ENCODE peak calls at places on chromosomes 3 and 15, in ten cellular contexts. B, T, R, S, C, P, N, I, U and G are unnamed samples.

GRCh38 chr3:187802928-187803259 is 57.6 kb upstream of the BCL6 start:
- DNase-seq in B (no peak), T (peak), R (no peak), S (no peak), C (no peak), P (no peak), N (no peak), I (no peak), U (no peak), G (no peak)

GRCh38 chr3:103684956-103685355 is 1250.1 kb downstream of the ZPLD1 start:
- DNase-seq in B (no peak), T (no peak), R (no peak), S (no peak), C (no peak), P (no peak), N (no peak), I (no peak), U (no peak), G (no peak)

GRCh38 chr3:149618151-149619123 is 39.4 kb downstream of the WWTR1 start:
- DNase-seq in B (no peak), T (no peak), R (no peak), S (peak), C (no peak), P (peak), N (peak), I (no peak), U (no peak), G (no peak)

GRCh38 chr15:81046290-81046689 is 45.6 kb downstream of the TLNRD1 start:
- DNase-seq in B (no peak), T (no peak), R (no peak), S (no peak), C (no peak), P (no peak), N (no peak), I (no peak), U (no peak), G (no peak)

GRCh38 chr15:29024681-29025080 is 138.9 kb downstream of the APBA2 start:
- DNase-seq in B (no peak), T (no peak), R (no peak), S (no peak), C (no peak), P (no peak), N (no peak), I (no peak), U (no peak), G (no peak)

GRCh38 chr15:63573533-63573932 is 23.7 kb upstream of the FBXL22 start:
- DNase-seq in B (no peak), T (no peak), R (no peak), S (no peak), C (no peak), P (no peak), N (no peak), I (peak), U (no peak), G (no peak)

GRCh38 chr3:177279118-177279815 is 82.0 kb upstream of the TBL1XR1 start:
- DNase-seq in B (no peak), T (no peak), R (no peak), S (no peak), C (no peak), P (no peak), N (no peak), I (no peak), U (no peak), G (peak)

GRCh38 chr3:50972029-50972428 is 297.3 kb downstream of the DOCK3 start:
- DNase-seq in B (no peak), T (no peak), R (no peak), S (no peak), C (no peak), P (no peak), N (no peak), I (no peak), U (no peak), G (no peak)

GRCh38 chr3:15982667-15983145 is 184.9 kb upstream of the ANKRD28 start:
- DNase-seq in B (no peak), T (no peak), R (peak), S (peak), C (no peak), P (no peak), N (no peak), I (peak), U (no peak), G (peak)

GRCh38 chr3:177607596-177607995 is 410.3 kb upstream of the TBL1XR1 start:
- DNase-seq in B (no peak), T (no peak), R (no peak), S (no peak), C (no peak), P (no peak), N (no peak), I (peak), U (no peak), G (no peak)

GRCh38 chr3:194375473-194375872 is 5.9 kb upstream of the LRRC15 start:
- DNase-seq in B (no peak), T (no peak), R (no peak), S (no peak), C (peak), P (no peak), N (no peak), I (no peak), U (no peak), G (no peak)

GRCh38 chr3:46948830-46949671 is 27.5 kb downstream of the CCDC12 start:
- DNase-seq in B (peak), T (peak), R (no peak), S (no peak), C (no peak), P (peak), N (peak), I (no peak), U (no peak), G (no peak)

GRCh38 chr3:69985266-69985665 is 14.3 kb upstream of the SAMMSON start:
- DNase-seq in B (no peak), T (no peak), R (no peak), S (no peak), C (no peak), P (no peak), N (no peak), I (no peak), U (no peak), G (no peak)

GRCh38 chr3:10550705-10551104 is 45.3 kb upstream of the ATP2B2 start:
- DNase-seq in B (no peak), T (no peak), R (no peak), S (no peak), C (no peak), P (peak), N (no peak), I (no peak), U (no peak), G (no peak)

GRCh38 chr3:129226374-129226773 is 23.0 kb upstream of the COPG1 start:
- DNase-seq in B (peak), T (no peak), R (peak), S (peak), C (no peak), P (peak), N (peak), I (peak), U (peak), G (no peak)

GRCh38 chr3:118817748-118818165 is 216.9 kb downstream of the IGSF11 start:
- DNase-seq in B (peak), T (peak), R (peak), S (peak), C (peak), P (no peak), N (peak), I (peak), U (no peak), G (no peak)

GRCh38 chr15:29731865-29732264 is 90.4 kb downstream of the TJP1 start:
- DNase-seq in B (no peak), T (no peak), R (no peak), S (peak), C (no peak), P (no peak), N (no peak), I (peak), U (no peak), G (no peak)

GRCh38 chr15:50166216-50166615 is 15.8 kb upstream of the SLC27A2 start:
- DNase-seq in B (peak), T (no peak), R (peak), S (peak), C (no peak), P (no peak), N (no peak), I (peak), U (no peak), G (no peak)

GRCh38 chr3:117045143-117045542 is 335.6 kb downstream of the TUSC7 start:
- DNase-seq in B (no peak), T (no peak), R (no peak), S (no peak), C (no peak), P (no peak), N (no peak), I (peak), U (no peak), G (no peak)

GRCh38 chr15:52523192-52523591 is 5.5 kb downstream of the MYO5A start:
- DNase-seq in B (no peak), T (no peak), R (peak), S (peak), C (no peak), P (no peak), N (no peak), I (peak), U (no peak), G (peak)

GRCh38 chr3:14403636-14404395 is 1.4 kb downstream of the SLC6A6 start:
- DNase-seq in B (no peak), T (no peak), R (no peak), S (no peak), C (no peak), P (peak), N (peak), I (no peak), U (no peak), G (no peak)

GRCh38 chr15:57018151-57018550 is 99.7 kb downstream of the TCF12 start:
- DNase-seq in B (no peak), T (no peak), R (peak), S (peak), C (no peak), P (no peak), N (no peak), I (no peak), U (no peak), G (no peak)

GRCh38 chr3:26281284-26281977 is 341.1 kb upstream of the LRRC3B start:
- DNase-seq in B (no peak), T (no peak), R (no peak), S (no peak), C (no peak), P (no peak), N (no peak), I (no peak), U (no peak), G (no peak)

GRCh38 chr3:193960485-193961172 is 175.3 kb upstream of the HES1 start:
- DNase-seq in B (no peak), T (no peak), R (no peak), S (no peak), C (no peak), P (no peak), N (no peak), I (no peak), U (no peak), G (no peak)

GRCh38 chr3:170352936-170353335 is 4.6 kb upstream of the SKIL start:
- DNase-seq in B (no peak), T (peak), R (no peak), S (no peak), C (no peak), P (no peak), N (no peak), I (no peak), U (no peak), G (no peak)

GRCh38 chr3:113111308-113111707 is 100.0 kb upstream of the BOC start:
- DNase-seq in B (no peak), T (no peak), R (peak), S (no peak), C (no peak), P (no peak), N (no peak), I (peak), U (no peak), G (no peak)

GRCh38 chr3:42707620-42708355 is 5.2 kb upstream of the HHATL start:
- DNase-seq in B (no peak), T (no peak), R (no peak), S (no peak), C (no peak), P (no peak), N (peak), I (no peak), U (peak), G (no peak)

DNA sequence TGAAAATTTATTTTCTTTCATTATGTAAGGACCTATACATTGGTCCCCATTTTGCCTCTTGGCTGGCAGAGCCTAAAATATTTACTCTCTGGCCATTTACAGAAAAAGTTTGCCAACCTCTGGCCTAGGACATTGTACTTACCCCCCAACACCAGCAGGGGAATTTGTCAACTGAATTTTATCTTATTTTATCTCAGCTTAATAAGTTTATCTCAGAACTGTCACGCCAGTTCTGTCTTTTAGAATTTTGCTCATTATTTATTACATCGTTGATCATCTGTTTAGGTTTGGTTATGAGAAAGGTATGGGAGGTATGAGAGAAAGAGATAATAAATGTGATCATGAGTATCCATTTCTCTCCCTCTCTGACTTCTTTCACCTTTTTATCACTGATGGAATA is 38.3 kb downstream of the CHD2 start:
- DNase-seq in B (no peak), T (no peak), R (no peak), S (no peak), C (no peak), P (no peak), N (no peak), I (no peak), U (no peak), G (no peak)
- TF ChIP-seq CTCF in B (no peak), T (peak), R (peak), S (peak), C (no peak), P (peak), N (peak), I (peak), U (no peak), G (peak)

GRCh38 chr15:72970965-72971746 is 81.1 kb upstream of the NEO1 start:
- DNase-seq in B (no peak), T (no peak), R (peak), S (peak), C (no peak), P (no peak), N (no peak), I (peak), U (no peak), G (no peak)
- H3K4me3 ChIP-seq in B (no peak), T (no peak), R (no peak), S (peak), C (no peak), P (no peak), N (no peak), I (peak), U (peak), G (peak)

GRCh38 chr15:94579261-94579660 is 347.9 kb downstream of the MCTP2 start:
- DNase-seq in B (no peak), T (no peak), R (no peak), S (no peak), C (no peak), P (no peak), N (no peak), I (no peak), U (no peak), G (no peak)

GRCh38 chr15:94584833-94585244 is 353.5 kb downstream of the MCTP2 start:
- DNase-seq in B (peak), T (peak), R (no peak), S (no peak), C (no peak), P (no peak), N (no peak), I (no peak), U (no peak), G (no peak)

GRCh38 chr15:94586099-94586498 is 354.7 kb downstream of the MCTP2 start:
- DNase-seq in B (no peak), T (no peak), R (no peak), S (no peak), C (no peak), P (no peak), N (no peak), I (no peak), U (no peak), G (no peak)

GRCh38 chr15:94580186-94580585 is 348.8 kb downstream of the MCTP2 start:
- DNase-seq in B (no peak), T (no peak), R (no peak), S (no peak), C (no peak), P (no peak), N (no peak), I (no peak), U (no peak), G (no peak)

DNA sequence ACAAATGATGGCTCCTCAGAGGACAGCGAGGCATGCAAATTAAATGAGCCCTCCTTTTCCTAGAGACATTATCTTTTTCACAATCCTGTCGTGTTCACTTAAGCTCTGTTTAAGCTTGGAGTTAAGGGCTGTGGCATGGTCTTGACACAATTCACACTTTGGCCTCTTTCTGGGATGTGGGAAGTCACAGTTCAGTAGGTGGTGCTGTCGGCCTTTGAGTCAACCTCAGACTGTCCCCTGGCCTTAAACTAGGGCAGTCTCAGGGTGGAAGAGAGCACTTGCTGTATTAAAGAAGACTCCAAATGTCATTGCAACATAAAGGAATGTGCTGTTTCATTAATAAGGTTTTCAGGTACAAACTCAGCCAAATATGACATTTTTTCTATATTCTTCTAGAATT is 351.0 kb downstream of the MCTP2 start:
- DNase-seq in B (no peak), T (peak), R (no peak), S (no peak), C (no peak), P (no peak), N (peak), I (no peak), U (no peak), G (no peak)
- TF ChIP-seq CTCF in B (no peak), T (peak), R (no peak), S (no peak), C (no peak), P (peak), N (peak), I (no peak), U (no peak), G (peak)

GRCh38 chr15:90598053-90598577 is 68.4 kb downstream of the CRTC3 start:
- DNase-seq in B (no peak), T (peak), R (peak), S (peak), C (peak), P (peak), N (peak), I (no peak), U (no peak), G (no peak)
- H3K4me3 ChIP-seq in B (no peak), T (peak), R (no peak), S (no peak), C (no peak), P (no peak), N (no peak), I (no peak), U (no peak), G (no peak)

GRCh38 chr3:45055411-45056143 is 29.5 kb downstream of the CLEC3B start:
- DNase-seq in B (no peak), T (peak), R (peak), S (peak), C (peak), P (no peak), N (no peak), I (peak), U (no peak), G (no peak)
- TF ChIP-seq CTCF in B (no peak), T (peak), R (peak), S (no peak), C (peak), P (peak), N (no peak), I (peak), U (no peak), G (peak)

DNA sequence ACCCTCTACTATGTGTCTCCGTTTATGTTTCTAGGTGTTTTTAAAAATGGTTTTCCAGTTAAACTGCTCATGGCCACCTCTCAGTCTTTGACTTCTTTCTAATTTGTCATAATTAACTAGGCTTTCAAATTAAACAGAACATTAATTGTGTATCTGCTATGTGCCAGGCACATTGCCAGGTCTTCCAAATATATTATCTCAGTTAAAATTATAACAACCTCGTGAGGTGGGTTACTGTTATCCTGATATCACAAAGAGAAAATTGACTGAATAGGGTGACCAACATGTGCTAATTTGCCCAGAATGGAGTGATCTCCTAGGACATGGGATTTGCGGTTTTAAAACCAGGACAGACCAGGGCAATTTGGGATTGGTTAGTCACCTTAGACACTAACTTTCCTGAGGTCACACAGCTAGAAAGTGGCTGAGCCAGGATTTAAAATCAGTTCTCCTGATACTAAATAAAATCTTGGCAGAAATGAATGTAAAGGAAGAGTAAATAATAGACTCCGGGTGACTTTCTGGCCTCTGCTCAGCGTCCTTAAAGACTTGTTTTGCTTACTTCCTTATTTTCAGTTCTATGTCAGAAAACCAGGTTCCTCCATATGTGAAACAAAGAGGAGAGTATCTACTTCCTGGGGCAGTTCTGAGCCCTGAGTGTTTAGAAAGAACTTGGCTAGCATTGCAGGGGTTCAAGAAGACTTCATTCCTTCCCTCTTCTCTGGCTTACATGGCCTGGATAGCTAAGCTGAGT is 222.5 kb upstream of the TLE3 start:
- DNase-seq in B (no peak), T (peak), R (peak), S (no peak), C (no peak), P (no peak), N (no peak), I (no peak), U (no peak), G (no peak)
- H3K4me3 ChIP-seq in B (no peak), T (no peak), R (no peak), S (no peak), C (no peak), P (no peak), N (no peak), I (no peak), U (no peak), G (no peak)

GRCh38 chr3:72446406-72447058 is 401.7 kb downstream of the SHQ1 start:
- DNase-seq in B (no peak), T (peak), R (peak), S (peak), C (no peak), P (no peak), N (no peak), I (peak), U (peak), G (no peak)
- TF ChIP-seq CTCF in B (no peak), T (no peak), R (no peak), S (no peak), C (no peak), P (no peak), N (no peak), I (peak), U (no peak), G (no peak)

GRCh38 chr3:29277249-29277648 is 3.6 kb upstream of the RBMS3 start:
- DNase-seq in B (no peak), T (no peak), R (no peak), S (no peak), C (no peak), P (no peak), N (no peak), I (no peak), U (no peak), G (no peak)

GRCh38 chr3:29279830-29280229 is 1.0 kb upstream of the RBMS3 start:
- DNase-seq in B (no peak), T (no peak), R (peak), S (peak), C (no peak), P (peak), N (no peak), I (peak), U (no peak), G (no peak)

GRCh38 chr3:29281265-29282228 is 676 bp downstream of the RBMS3 start:
- DNase-seq in B (no peak), T (peak), R (peak), S (peak), C (no peak), P (peak), N (peak), I (peak), U (no peak), G (no peak)

GRCh38 chr3:29280675-29281264 is at the start of gene RBMS3:
- DNase-seq in B (no peak), T (peak), R (peak), S (peak), C (peak), P (peak), N (peak), I (peak), U (peak), G (peak)

DNA sequence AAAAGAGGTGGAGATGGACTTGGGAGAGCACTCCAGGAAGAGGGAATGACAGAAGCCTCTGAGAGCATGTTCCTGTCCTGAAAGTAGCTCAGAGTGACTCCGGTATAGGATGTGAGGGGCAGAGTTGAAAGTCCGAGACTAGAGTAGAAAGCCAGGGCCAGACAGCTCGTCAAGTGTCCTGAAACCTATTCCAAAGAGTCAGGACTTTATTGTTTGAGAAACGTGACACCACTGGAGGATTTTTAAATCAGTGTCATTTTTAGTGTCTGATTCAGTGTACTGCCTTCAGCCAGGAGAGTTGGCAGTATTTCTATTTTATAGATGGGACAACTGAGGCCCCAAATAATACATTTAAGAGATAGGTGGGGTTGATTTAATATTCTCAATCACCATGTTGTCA is 1.6 kb upstream of the RBMS3 start:
- DNase-seq in B (no peak), T (no peak), R (no peak), S (no peak), C (no peak), P (no peak), N (no peak), I (no peak), U (no peak), G (no peak)
- H3K4me3 ChIP-seq in B (no peak), T (no peak), R (no peak), S (no peak), C (no peak), P (no peak), N (no peak), I (no peak), U (peak), G (no peak)

GRCh38 chr3:48595075-48595525 is at the start of gene COL7A1:
- DNase-seq in B (no peak), T (no peak), R (no peak), S (no peak), C (no peak), P (peak), N (no peak), I (no peak), U (no peak), G (no peak)
- TF ChIP-seq CTCF in B (no peak), T (no peak), R (no peak), S (no peak), C (no peak), P (no peak), N (no peak), I (no peak), U (no peak), G (no peak)